ENCODE peak calls at places on chromosome 22, in five cellular contexts. O is mammary epithelial cell, C is K562, V is SK-N-SH, Q is fibroblast of lung. S is an unnamed sample.

GRCh38 chr22:22939537-22940368 is 52.1 kb downstream of the IGLL5 start:
- DNase-seq in O (no peak), C (no peak), V (no peak), Q (no peak), S (no peak)

GRCh38 chr22:31852691-31853370 is 91.5 kb upstream of the YWHAH start:
- DNase-seq in O (no peak), C (no peak), V (no peak), Q (peak; percentile 18), S (no peak)

GRCh38 chr22:24099661-24100060 is 81.6 kb upstream of the SUSD2 start:
- DNase-seq in O (no peak), C (no peak), V (no peak), Q (no peak), S (no peak)

GRCh38 chr22:21700822-21701221 is 34.8 kb downstream of the YPEL1 start:
- DNase-seq in O (no peak), C (no peak), V (no peak), Q (no peak), S (no peak)

GRCh38 chr22:24156915-24157782 is 24.1 kb upstream of the SUSD2 start:
- DNase-seq in O (peak; percentile 74), C (peak; percentile 86), V (peak; percentile 94), Q (peak; percentile 66), S (peak; percentile 94)

GRCh38 chr22:48581821-48582469 is 1245.7 kb downstream of the BRD1 start:
- DNase-seq in O (no peak), C (no peak), V (no peak), Q (no peak), S (no peak)

GRCh38 chr22:31137721-31138120 is 2.6 kb downstream of the PLA2G3 start:
- DNase-seq in O (no peak), C (no peak), V (peak; percentile 11), Q (no peak), S (no peak)

GRCh38 chr22:22700631-22701030 is 56.2 kb downstream of the GGTLC2 start:
- DNase-seq in O (no peak), C (no peak), V (no peak), Q (no peak), S (no peak)

GRCh38 chr22:30906946-30907345 is 61.6 kb downstream of the MORC2 start:
- DNase-seq in O (no peak), C (no peak), V (no peak), Q (no peak), S (no peak)

GRCh38 chr22:49657275-49657973 is 170.2 kb downstream of the BRD1 start:
- DNase-seq in O (no peak), C (peak; percentile 81), V (no peak), Q (no peak), S (no peak)

GRCh38 chr22:23675502-23676415 is 15.1 kb upstream of the RGL4 start:
- DNase-seq in O (no peak), C (no peak), V (no peak), Q (no peak), S (peak; percentile 19)

GRCh38 chr22:23437779-23438178 is 142.3 kb downstream of the IGLL1 start:
- DNase-seq in O (no peak), C (no peak), V (no peak), Q (no peak), S (no peak)

GRCh38 chr22:30637701-30638114 is 2.1 kb downstream of the SLC35E4 start:
- DNase-seq in O (peak; percentile 11), C (no peak), V (peak; percentile 51), Q (no peak), S (no peak)

GRCh38 chr22:48096846-48097665 is 1334.6 kb downstream of the TBC1D22A start:
- DNase-seq in O (no peak), C (no peak), V (no peak), Q (no peak), S (no peak)

GRCh38 chr22:35308480-35308945 is 8.8 kb downstream of the TOM1 start:
- DNase-seq in O (no peak), C (no peak), V (no peak), Q (no peak), S (no peak)

GRCh38 chr22:50621491-50621880 is 6.5 kb downstream of the ARSA start:
- DNase-seq in O (peak; percentile 35), C (no peak), V (peak; percentile 13), Q (no peak), S (no peak)

GRCh38 chr22:49213731-49214352 is 613.8 kb downstream of the BRD1 start:
- DNase-seq in O (no peak), C (no peak), V (no peak), Q (no peak), S (no peak)

GRCh38 chr22:23147632-23148387 is 2.5 kb downstream of the RAB36 start:
- DNase-seq in O (peak; percentile 56), C (no peak), V (no peak), Q (peak; percentile 80), S (peak; percentile 61)

GRCh38 chr22:31734512-31734911 is 15.4 kb downstream of the PRR14L start:
- DNase-seq in O (peak; percentile 80), C (no peak), V (peak; percentile 35), Q (peak; percentile 48), S (no peak)

GRCh38 chr22:48103126-48103875 is 1340.9 kb downstream of the TBC1D22A start:
- DNase-seq in O (no peak), C (no peak), V (no peak), Q (no peak), S (no peak)

GRCh38 chr22:49296561-49296960 is 531.1 kb downstream of the BRD1 start:
- DNase-seq in O (no peak), C (no peak), V (no peak), Q (no peak), S (no peak)

GRCh38 chr22:23398701-23399366 is 181.3 kb downstream of the IGLL1 start:
- DNase-seq in O (no peak), C (no peak), V (no peak), Q (no peak), S (no peak)

GRCh38 chr22:22229683-22230420 is 14.7 kb upstream of the VPREB1 start:
- DNase-seq in O (no peak), C (no peak), V (no peak), Q (no peak), S (no peak)

GRCh38 chr22:49025791-49026475 is 801.7 kb downstream of the BRD1 start:
- DNase-seq in O (no peak), C (no peak), V (no peak), Q (no peak), S (no peak)

GRCh38 chr22:35353318-35353717 is 27.6 kb upstream of the HMOX1 start:
- DNase-seq in O (no peak), C (no peak), V (no peak), Q (no peak), S (no peak)

GRCh38 chr22:17672417-17672991 is 33.9 kb downstream of the BCL2L13 start:
- DNase-seq in O (no peak), C (no peak), V (peak; percentile 30), Q (peak; percentile 42), S (no peak)

GRCh38 chr22:35957589-35957988 is 71.0 kb downstream of the RBFOX2 start:
- DNase-seq in O (no peak), C (no peak), V (no peak), Q (no peak), S (no peak)

GRCh38 chr22:17115311-17115710 is 5.8 kb downstream of the TMEM121B start:
- DNase-seq in O (no peak), C (no peak), V (no peak), Q (peak; percentile 27), S (no peak)

GRCh38 chr22:36358533-36359171 is 29.1 kb downstream of the MYH9 start:
- DNase-seq in O (no peak), C (no peak), V (no peak), Q (peak; percentile 59), S (no peak)

GRCh38 chr22:50700387-50701075 is 27.9 kb downstream of the SHANK3 start:
- DNase-seq in O (no peak), C (no peak), V (no peak), Q (no peak), S (peak; percentile 82)

GRCh38 chr22:30869996-30870395 is 98.6 kb downstream of the MORC2 start:
- DNase-seq in O (no peak), C (no peak), V (peak; percentile 19), Q (no peak), S (no peak)

GRCh38 chr22:49480340-49480739 is 347.3 kb downstream of the BRD1 start:
- DNase-seq in O (no peak), C (no peak), V (no peak), Q (no peak), S (no peak)

GRCh38 chr22:23837496-23837859 is 1.3 kb downstream of the DERL3 start:
- DNase-seq in O (no peak), C (no peak), V (peak; percentile 18), Q (no peak), S (no peak)

GRCh38 chr22:37632174-37633081 is 7.0 kb upstream of the SH3BP1 start:
- DNase-seq in O (no peak), C (peak; percentile 27), V (no peak), Q (no peak), S (no peak)
- H3K27ac ChIP-seq in O (no peak overlapping the region), C (peak overlapping the region; percentile 77), V (peak overlapping the region; percentile 69), Q (peak overlapping the region; percentile 42), S (peak overlapping the region; percentile 95)

DNA sequence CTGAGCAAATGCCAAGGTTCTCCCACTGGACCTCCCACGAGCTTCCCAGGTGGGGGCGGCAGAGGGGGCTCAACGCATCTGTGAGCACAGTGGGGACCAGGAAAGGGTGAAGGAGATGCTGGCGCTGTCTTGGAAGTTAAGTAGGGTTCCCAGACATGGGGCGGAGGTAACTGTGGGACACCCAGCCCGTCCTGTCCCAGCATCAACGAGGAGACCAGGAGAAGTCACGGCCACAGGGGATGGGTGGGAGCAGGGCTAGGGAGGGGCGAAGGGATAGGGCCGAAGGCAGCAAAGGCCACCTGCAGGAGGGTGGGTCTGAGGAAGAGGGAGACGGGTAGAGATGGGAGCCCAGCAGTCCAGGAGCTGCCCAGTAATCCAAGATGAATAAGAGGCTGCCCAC is 70.4 kb downstream of the PHF21B start:
- DNase-seq in O (no peak), C (no peak), V (no peak), Q (no peak), S (no peak)
- H3K79me2 ChIP-seq in O (no peaks in the 10 kb centered on the region), C (no peaks in the 10 kb centered on the region), V (no peaks in the 10 kb centered on the region), Q (no peaks in the 10 kb centered on the region), S (no peaks in the 10 kb centered on the region)

GRCh38 chr22:38170469-38170868 is 11.2 kb downstream of the PLA2G6 start:
- DNase-seq in O (no peak), C (no peak), V (no peak), Q (no peak), S (no peak)

GRCh38 chr22:38174626-38175025 is 7.0 kb downstream of the PLA2G6 start:
- DNase-seq in O (no peak), C (no peak), V (no peak), Q (no peak), S (no peak)

GRCh38 chr22:38172489-38173155 is 9.0 kb downstream of the PLA2G6 start:
- DNase-seq in O (peak; percentile 80), C (no peak), V (no peak), Q (peak; percentile 62), S (no peak)

GRCh38 chr22:38173156-38173906 is 8.3 kb downstream of the PLA2G6 start:
- DNase-seq in O (no peak), C (no peak), V (no peak), Q (no peak), S (no peak)

DNA sequence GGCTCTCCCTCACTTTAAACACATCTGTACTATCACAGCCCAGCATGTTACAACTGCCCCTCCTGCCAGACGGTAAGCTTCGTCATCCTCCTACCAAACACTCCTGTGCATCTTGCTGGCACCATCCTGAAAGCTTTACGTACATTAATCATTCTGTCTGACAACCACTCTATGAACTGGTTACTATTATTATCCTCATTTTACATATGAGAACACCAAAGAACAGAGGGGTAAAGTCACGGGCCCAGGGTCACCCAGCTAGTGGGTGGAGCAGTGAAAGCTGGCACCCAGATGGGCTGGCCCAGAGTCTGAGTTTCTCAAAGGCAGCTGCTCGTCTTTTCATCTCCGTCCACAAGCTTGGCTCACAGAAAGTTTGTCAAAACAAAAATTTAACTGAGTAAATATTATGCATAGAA is 9.6 kb downstream of the PLA2G6 start:
- DNase-seq in O (peak; percentile 96), C (no peak), V (no peak), Q (peak; percentile 37), S (no peak)
- H3K27ac ChIP-seq in O (peak overlapping the region; percentile 77), C (no peak overlapping the region), V (no peak overlapping the region), Q (no peak overlapping the region), S (no peak overlapping the region)

GRCh38 chr22:28802595-28803087 is 2.3 kb upstream of the XBP1 start:
- DNase-seq in O (no peak), C (peak; percentile 32), V (no peak), Q (no peak), S (no peak)
- H3K79me2 ChIP-seq in O (peaks cover 37% of the 10 kb centered on the region), C (peaks cover 51% of the 10 kb centered on the region), V (peaks cover 35% of the 10 kb centered on the region), Q (peaks cover 26% of the 10 kb centered on the region), S (peaks cover 46% of the 10 kb centered on the region)

S was measured in hepatocyte.